ENCODE peak calls at places on chromosome 15, in four cellular contexts. V is stimulated activated CD8-positive, alpha-beta memory T cell treated with anti-CD3 and anti-CD28 coated beads, Interleukin-15, amount 100 ng/mL, for 24 hours; D is HL-60; B is activated naive CD8-positive, alpha-beta T cell treated with anti-CD3 and anti-CD28 coated beads, Interleukin-2, amount 50 U/mL, for 16 hours. C is an unnamed sample.
A peak's percentile ranks its signal among the peaks of the same experiment; 100 is the strongest.

GRCh38 chr15:73265536-73266153 is 103.1 kb downstream of the HCN4 start:
- DNase-seq in V (no peak), D (peak; percentile 57), B (no peak), C (peak; percentile 44)

GRCh38 chr15:91603681-91604080 is 249.8 kb upstream of the SLCO3A1 start:
- DNase-seq in V (no peak), D (no peak), B (no peak), C (no peak)

GRCh38 chr15:55742498-55742926 is 440 bp downstream of the PRTG start:
- DNase-seq in V (no peak), D (peak; percentile 26), B (no peak), C (no peak)

GRCh38 chr15:64006642-64007041 is 39.6 kb downstream of the DAPK2 start:
- DNase-seq in V (no peak), D (no peak), B (no peak), C (peak; percentile 27)

GRCh38 chr15:46080018-46080417 is 445.2 kb downstream of the SQOR start:
- DNase-seq in V (no peak), D (no peak), B (no peak), C (no peak)

GRCh38 chr15:90557651-90558084 is 27.9 kb downstream of the CRTC3 start:
- DNase-seq in V (no peak), D (no peak), B (no peak), C (no peak)

GRCh38 chr15:42065478-42065877 is 28.9 kb downstream of the PLA2G4D start:
- DNase-seq in V (no peak), D (no peak), B (no peak), C (no peak)

GRCh38 chr15:61038910-61039309 is 190.2 kb downstream of the RORA start:
- DNase-seq in V (no peak), D (no peak), B (no peak), C (no peak)

GRCh38 chr15:72136170-72137051 is 18.2 kb downstream of the SENP8 start:
- DNase-seq in V (no peak), D (no peak), B (no peak), C (no peak)

GRCh38 chr15:99762288-99762687 is 29.1 kb upstream of the LYSMD4 start:
- DNase-seq in V (no peak), D (no peak), B (no peak), C (no peak)

GRCh38 chr15:66255293-66255676 is 1.7 kb upstream of the MEGF11 start:
- DNase-seq in V (no peak), D (no peak), B (no peak), C (no peak)

GRCh38 chr15:39079296-39079834 is 501.5 kb upstream of the THBS1 start:
- DNase-seq in V (no peak), D (no peak), B (no peak), C (peak; percentile 81)

GRCh38 chr15:99385865-99386264 is 134.6 kb downstream of the LRRC28 start:
- DNase-seq in V (no peak), D (no peak), B (no peak), C (no peak)

GRCh38 chr15:82315519-82316246 is 33.6 kb downstream of the GOLGA6L10 start:
- DNase-seq in V (no peak), D (no peak), B (no peak), C (no peak)

GRCh38 chr15:64163662-64164362 is 990 bp upstream of the PPIB start:
- DNase-seq in V (no peak), D (peak; percentile 75), B (no peak), C (no peak)

GRCh38 chr15:95210436-95210981 is 979.1 kb downstream of the MCTP2 start:
- DNase-seq in V (no peak), D (no peak), B (no peak), C (no peak)

GRCh38 chr15:77030042-77030927 is 35.4 kb downstream of the PSTPIP1 start:
- DNase-seq in V (no peak), D (no peak), B (no peak), C (no peak)

GRCh38 chr15:57751177-57751800 is 44.8 kb downstream of the POLR2M start:
- DNase-seq in V (no peak), D (no peak), B (no peak), C (peak; percentile 47)

C was measured in RWPE1.